ENCODE peak calls at places on chromosome 12, in four cellular contexts. One of them, this sample, is unnamed.

GRCh38 chr12:130364578-130364977 is 26.9 kb downstream of the PIWIL1 start:
- DNase-seq in GM12878: no peak
- DNase-seq in A549: no peak
- DNase-seq in K562: no peak
- DNase-seq in this sample: no peak

GRCh38 chr12:1562813-1563412 is 31.5 kb downstream of the FBXL14 start:
- DNase-seq in GM12878: no peak
- DNase-seq in A549: no peak
- DNase-seq in K562: no peak
- DNase-seq in this sample: no peak

GRCh38 chr12:172732-173161 is 41.2 kb downstream of the SLC6A12 start:
- DNase-seq in GM12878: no peak
- DNase-seq in A549: no peak
- DNase-seq in K562: peak; percentile 27
- DNase-seq in this sample: no peak

GRCh38 chr12:6061661-6062060 is 62.8 kb downstream of the VWF start:
- DNase-seq in GM12878: no peak
- DNase-seq in A549: no peak
- DNase-seq in K562: no peak
- DNase-seq in this sample: peak; percentile 70

GRCh38 chr12:89427508-89428156 is 75.3 kb upstream of the DUSP6 start:
- DNase-seq in GM12878: peak; percentile 7
- DNase-seq in A549: no peak
- DNase-seq in K562: no peak
- DNase-seq in this sample: no peak

GRCh38 chr12:89373772-89374572 is 21.7 kb upstream of the DUSP6 start:
- DNase-seq in GM12878: no peak
- DNase-seq in A549: no peak
- DNase-seq in K562: no peak
- DNase-seq in this sample: peak; percentile 90

GRCh38 chr12:121575952-121576615 is 4.7 kb downstream of the KDM2B start:
- DNase-seq in GM12878: no peak
- DNase-seq in A549: no peak
- DNase-seq in K562: no peak
- DNase-seq in this sample: no peak

GRCh38 chr12:105538880-105539279 is 208.4 kb downstream of the C12orf75 start:
- DNase-seq in GM12878: no peak
- DNase-seq in A549: no peak
- DNase-seq in K562: no peak
- DNase-seq in this sample: peak; percentile 86

GRCh38 chr12:40375076-40375475 is 150.3 kb downstream of the LRRK2 start:
- DNase-seq in GM12878: no peak
- DNase-seq in A549: peak; percentile 37
- DNase-seq in K562: no peak
- DNase-seq in this sample: peak; percentile 0

GRCh38 chr12:14263742-14264141 is 101.7 kb upstream of the ATF7IP start:
- DNase-seq in GM12878: no peak
- DNase-seq in A549: no peak
- DNase-seq in K562: no peak
- DNase-seq in this sample: no peak

GRCh38 chr12:51926718-51927117 is 19.4 kb downstream of the ACVRL1 start:
- DNase-seq in GM12878: no peak
- DNase-seq in A549: peak; percentile 71
- DNase-seq in K562: peak; percentile 48
- DNase-seq in this sample: peak; percentile 42

GRCh38 chr12:124544311-124544970 is 23.0 kb downstream of the NCOR2 start:
- DNase-seq in GM12878: no peak
- DNase-seq in A549: no peak
- DNase-seq in K562: no peak
- DNase-seq in this sample: no peak

GRCh38 chr12:11714626-11715025 is 65.2 kb downstream of the ETV6 start:
- DNase-seq in GM12878: no peak
- DNase-seq in A549: no peak
- DNase-seq in K562: no peak
- DNase-seq in this sample: no peak

GRCh38 chr12:106759526-106760183 is 14.8 kb upstream of the RIC8B start:
- DNase-seq in GM12878: no peak
- DNase-seq in A549: no peak
- DNase-seq in K562: no peak
- DNase-seq in this sample: no peak
- TF ChIP-seq ELK1 in GM12878: no peak
- TF ChIP-seq ELK1 in A549: no peak
- TF ChIP-seq ELK1 in K562: no peak
- TF ChIP-seq ELK1 in this sample: no peak

DNA sequence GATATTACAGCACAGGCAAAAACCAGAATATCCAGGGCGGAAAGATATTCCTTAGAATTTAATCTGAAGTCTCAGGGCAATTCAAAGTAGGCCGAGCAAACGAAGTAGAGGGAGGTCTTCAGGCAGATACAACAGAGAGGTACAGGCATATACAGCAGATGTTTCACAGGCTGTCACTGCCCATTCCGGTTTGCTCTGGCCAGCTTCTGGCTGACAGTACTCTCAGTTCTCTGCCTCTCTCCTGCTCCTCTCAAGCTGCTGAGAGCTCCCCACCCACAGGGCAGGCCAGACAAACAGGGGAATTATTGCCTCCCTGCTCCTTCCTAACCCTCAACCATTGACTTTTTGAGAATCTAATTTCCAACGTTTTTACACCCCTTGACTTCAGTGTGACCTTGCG is 540.0 kb upstream of the TMEM132C start:
- DNase-seq in GM12878: no peak
- DNase-seq in A549: no peak
- DNase-seq in K562: no peak
- DNase-seq in this sample: no peak
- TF ChIP-seq ELK1 in GM12878: no peak
- TF ChIP-seq ELK1 in A549: no peak
- TF ChIP-seq ELK1 in K562: no peak
- TF ChIP-seq ELK1 in this sample: no peak

DNA sequence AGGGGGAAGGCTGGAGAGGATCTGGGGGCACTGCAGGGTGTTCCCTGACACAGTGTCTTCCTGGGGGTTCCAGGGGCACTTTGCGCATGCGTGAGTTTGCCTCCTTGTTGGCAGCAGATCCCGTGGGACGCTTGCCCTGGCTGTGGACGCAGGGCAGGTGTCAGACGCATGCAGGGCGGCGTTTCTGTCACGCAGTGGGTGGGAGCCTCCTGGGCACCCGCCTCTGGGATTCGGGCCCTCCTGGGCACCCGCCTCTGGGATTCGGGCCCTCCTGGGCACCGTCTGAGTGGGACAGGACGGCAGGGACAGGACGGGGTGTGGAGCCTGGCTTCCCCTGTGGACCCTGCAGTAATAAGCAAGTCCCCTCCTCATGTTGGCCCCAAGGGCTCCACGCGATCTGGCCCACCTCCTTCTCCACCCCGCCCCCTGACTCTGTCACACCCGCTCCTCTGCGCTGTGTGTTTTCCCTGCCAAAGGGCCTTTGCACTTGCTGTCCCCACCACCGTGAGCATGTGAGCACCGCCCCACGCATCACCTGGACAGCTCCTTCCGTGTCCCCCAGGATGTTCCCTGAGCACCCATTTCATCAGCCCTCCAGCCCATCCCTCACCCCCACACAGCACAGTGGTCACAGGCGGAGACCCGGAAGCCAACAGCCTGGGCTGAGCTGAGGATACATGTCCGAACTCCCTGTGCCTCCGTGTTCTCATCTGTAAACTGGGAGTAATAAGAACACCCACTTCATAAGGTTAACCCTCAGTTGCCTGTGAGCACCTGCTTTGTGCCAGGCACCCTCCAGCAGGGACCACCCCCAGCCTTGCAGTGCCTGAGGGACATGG is 4.4 kb downstream of the MMP17 start:
- DNase-seq in GM12878: no peak
- DNase-seq in A549: peak; percentile 83
- DNase-seq in K562: no peak
- DNase-seq in this sample: peak; percentile 30
- TF ChIP-seq ELK1 in GM12878: no peak
- TF ChIP-seq ELK1 in A549: no peak
- TF ChIP-seq ELK1 in K562: no peak
- TF ChIP-seq ELK1 in this sample: no peak

GRCh38 chr12:42507589-42507988 is 82.0 kb downstream of the PRICKLE1 start:
- DNase-seq in GM12878: no peak
- DNase-seq in A549: no peak
- DNase-seq in K562: no peak
- DNase-seq in this sample: no peak
- TF ChIP-seq ELK1 in GM12878: no peak
- TF ChIP-seq ELK1 in A549: no peak
- TF ChIP-seq ELK1 in K562: no peak
- TF ChIP-seq ELK1 in this sample: no peak

DNA sequence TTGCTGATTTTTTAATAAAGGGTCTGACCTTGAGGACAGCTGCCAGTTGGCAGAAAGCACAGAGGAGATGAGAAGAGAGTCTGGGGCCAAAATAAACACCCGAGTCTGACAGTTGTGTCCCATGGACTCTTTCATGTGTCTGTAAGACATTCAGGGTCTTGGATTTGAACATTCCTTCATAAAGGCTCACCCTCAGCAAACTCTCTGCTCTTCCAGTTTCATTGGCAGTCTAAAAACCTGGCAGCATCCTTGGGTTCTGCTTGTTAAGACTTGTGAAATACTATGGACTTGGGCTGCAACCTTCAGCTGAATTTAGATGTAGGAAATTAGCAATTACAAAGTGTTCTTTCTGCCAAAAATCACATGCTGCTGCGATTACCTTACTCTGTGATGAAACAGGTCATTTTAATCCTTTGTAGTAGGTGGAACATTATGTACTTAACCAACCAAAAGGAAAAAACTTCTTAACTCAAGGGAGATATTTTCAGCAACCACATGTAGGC is 32.0 kb upstream of the LMNTD1 start:
- DNase-seq in GM12878: no peak
- DNase-seq in A549: no peak
- DNase-seq in K562: no peak
- DNase-seq in this sample: peak; percentile 17
- TF ChIP-seq ELK1 in GM12878: no peak
- TF ChIP-seq ELK1 in A549: no peak
- TF ChIP-seq ELK1 in K562: no peak
- TF ChIP-seq ELK1 in this sample: no peak

GRCh38 chr12:101018540-101018939 is 191.5 kb downstream of the SLC5A8 start:
- DNase-seq in GM12878: no peak
- DNase-seq in A549: peak; percentile 46
- DNase-seq in K562: no peak
- DNase-seq in this sample: peak; percentile 91
- TF ChIP-seq ELK1 in GM12878: no peak
- TF ChIP-seq ELK1 in A549: no peak
- TF ChIP-seq ELK1 in K562: no peak
- TF ChIP-seq ELK1 in this sample: no peak

DNA sequence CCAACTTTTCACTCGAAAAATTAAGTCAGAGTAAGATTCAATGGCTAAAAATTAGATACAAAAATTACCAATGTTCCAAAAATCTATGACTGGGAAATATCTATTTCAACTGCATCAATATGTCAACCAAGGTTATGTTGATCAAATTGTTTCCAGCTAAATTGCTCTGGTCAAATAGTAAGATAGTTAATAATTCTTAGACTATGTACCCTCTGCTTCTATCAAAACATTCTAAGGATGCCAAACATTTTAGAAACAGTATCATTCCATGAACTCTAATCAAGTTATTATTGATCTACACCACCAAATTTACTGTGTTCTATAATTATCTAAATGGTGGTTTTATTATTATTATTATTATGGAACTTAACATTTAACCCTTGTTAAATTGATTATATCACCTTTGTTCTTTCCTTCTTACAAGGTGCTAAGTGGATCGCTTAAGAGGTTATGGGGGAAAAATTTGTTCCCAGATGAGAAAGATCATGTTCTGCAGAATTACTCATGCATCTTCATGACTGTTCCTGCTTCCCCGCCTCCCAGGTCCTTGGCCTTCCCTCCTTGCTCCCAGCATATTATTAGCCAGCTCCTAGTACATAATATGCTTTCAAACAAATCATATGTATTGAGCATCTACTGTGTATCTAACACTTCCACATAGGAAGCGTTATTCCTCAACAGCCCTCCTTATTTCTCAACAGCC is 240.5 kb upstream of the KRR1 start:
- DNase-seq in GM12878: no peak
- DNase-seq in A549: peak; percentile 58
- DNase-seq in K562: no peak
- DNase-seq in this sample: peak; percentile 25
- TF ChIP-seq ELK1 in GM12878: no peak
- TF ChIP-seq ELK1 in A549: no peak
- TF ChIP-seq ELK1 in K562: no peak
- TF ChIP-seq ELK1 in this sample: no peak

GRCh38 chr12:32692358-32692757 is 13.3 kb downstream of the DNM1L start:
- DNase-seq in GM12878: no peak
- DNase-seq in A549: no peak
- DNase-seq in K562: no peak
- DNase-seq in this sample: no peak
- TF ChIP-seq ELK1 in GM12878: no peak
- TF ChIP-seq ELK1 in A549: no peak
- TF ChIP-seq ELK1 in K562: no peak
- TF ChIP-seq ELK1 in this sample: no peak

GRCh38 chr12:54579258-54579657 is 9.2 kb downstream of the PPP1R1A start:
- DNase-seq in GM12878: no peak
- DNase-seq in A549: no peak
- DNase-seq in K562: no peak
- DNase-seq in this sample: no peak
- TF ChIP-seq ELK1 in GM12878: no peak
- TF ChIP-seq ELK1 in A549: no peak
- TF ChIP-seq ELK1 in K562: no peak
- TF ChIP-seq ELK1 in this sample: no peak

GRCh38 chr12:65335021-65335714 is 56.7 kb downstream of the MSRB3 start:
- DNase-seq in GM12878: no peak
- DNase-seq in A549: peak; percentile 25
- DNase-seq in K562: no peak
- DNase-seq in this sample: peak; percentile 95
- TF ChIP-seq ELK1 in GM12878: no peak
- TF ChIP-seq ELK1 in A549: no peak
- TF ChIP-seq ELK1 in K562: no peak
- TF ChIP-seq ELK1 in this sample: no peak